ENCODE peak calls at places on chromosomes 2 and 18, in ten cellular contexts. B, S, D, X, R, N, V, W, U and Z are unnamed samples.

GRCh38 chr2:236265675-236266074 is 1.5 kb upstream of the ASB18 start:
- DNase-seq in B (no peak), S (no peak), D (no peak), X (no peak), R (no peak), N (no peak), V (no peak), W (no peak), U (no peak), Z (no peak)

GRCh38 chr2:219018726-219019125 is 22.6 kb downstream of the CFAP65 start:
- DNase-seq in B (no peak), S (no peak), D (no peak), X (no peak), R (no peak), N (no peak), V (no peak), W (no peak), U (no peak), Z (no peak)

GRCh38 chr18:34933880-34934689 is 107.1 kb upstream of the MAPRE2 start:
- DNase-seq in B (no peak), S (no peak), D (no peak), X (no peak), R (no peak), N (no peak), V (no peak), W (peak), U (no peak), Z (no peak)

GRCh38 chr18:57767259-57768050 is 35.7 kb downstream of the ATP8B1 start:
- DNase-seq in B (no peak), S (no peak), D (no peak), X (no peak), R (no peak), N (no peak), V (no peak), W (no peak), U (no peak), Z (no peak)

GRCh38 chr18:23900979-23901378 is 113.6 kb upstream of the TTC39C start:
- DNase-seq in B (no peak), S (no peak), D (no peak), X (peak), R (no peak), N (no peak), V (no peak), W (no peak), U (no peak), Z (no peak)

GRCh38 chr18:63237911-63238710 is 81.5 kb downstream of the BCL2 start:
- DNase-seq in B (no peak), S (no peak), D (no peak), X (peak), R (no peak), N (peak), V (no peak), W (peak), U (peak), Z (peak)

GRCh38 chr2:43576983-43577892 is 18.6 kb downstream of the THADA start:
- DNase-seq in B (peak), S (no peak), D (peak), X (peak), R (no peak), N (no peak), V (no peak), W (peak), U (no peak), Z (peak)

GRCh38 chr2:22890142-22890541 is 494.8 kb upstream of the KLHL29 start:
- DNase-seq in B (no peak), S (no peak), D (no peak), X (no peak), R (no peak), N (no peak), V (no peak), W (no peak), U (no peak), Z (no peak)

GRCh38 chr18:33194793-33195192 is 245.7 kb downstream of the CCDC178 start:
- DNase-seq in B (no peak), S (no peak), D (no peak), X (no peak), R (no peak), N (no peak), V (no peak), W (no peak), U (no peak), Z (no peak)

GRCh38 chr2:164903214-164903613 is 52.1 kb downstream of the SLC38A11 start:
- DNase-seq in B (no peak), S (no peak), D (no peak), X (peak), R (no peak), N (no peak), V (no peak), W (no peak), U (no peak), Z (peak)

GRCh38 chr18:61681065-61681464 is 211.7 kb downstream of the RNF152 start:
- DNase-seq in B (no peak), S (no peak), D (no peak), X (no peak), R (no peak), N (no peak), V (no peak), W (no peak), U (no peak), Z (no peak)

GRCh38 chr18:47075098-47075883 is 39.9 kb upstream of the ELOA2 start:
- DNase-seq in B (no peak), S (no peak), D (no peak), X (peak), R (no peak), N (no peak), V (no peak), W (peak), U (no peak), Z (no peak)

GRCh38 chr2:56985609-56986008 is 801.8 kb downstream of the CCDC85A start:
- DNase-seq in B (no peak), S (no peak), D (peak), X (no peak), R (no peak), N (no peak), V (no peak), W (no peak), U (no peak), Z (no peak)

GRCh38 chr2:11512431-11512830 is 21.4 kb upstream of the GREB1 start:
- DNase-seq in B (no peak), S (no peak), D (no peak), X (no peak), R (no peak), N (no peak), V (no peak), W (no peak), U (no peak), Z (no peak)

GRCh38 chr2:234252766-234253165 is 202.3 kb downstream of the SPP2 start:
- DNase-seq in B (no peak), S (no peak), D (no peak), X (no peak), R (no peak), N (peak), V (no peak), W (no peak), U (no peak), Z (no peak)

GRCh38 chr2:60554649-60555065 is 1.2 kb upstream of the BCL11A start:
- DNase-seq in B (no peak), S (no peak), D (no peak), X (no peak), R (no peak), N (peak), V (no peak), W (peak), U (no peak), Z (no peak)

GRCh38 chr2:60555794-60556161 is 2.3 kb upstream of the BCL11A start:
- DNase-seq in B (peak), S (no peak), D (no peak), X (no peak), R (no peak), N (no peak), V (no peak), W (no peak), U (no peak), Z (no peak)

GRCh38 chr2:60553992-60554648 is 666 bp upstream of the BCL11A start:
- DNase-seq in B (peak), S (peak), D (peak), X (peak), R (no peak), N (peak), V (no peak), W (peak), U (peak), Z (no peak)

GRCh38 chr2:60556441-60556997 is 3.1 kb upstream of the BCL11A start:
- DNase-seq in B (peak), S (peak), D (no peak), X (no peak), R (no peak), N (peak), V (no peak), W (no peak), U (no peak), Z (no peak)

GRCh38 chr2:60555066-60555793 is 1.8 kb upstream of the BCL11A start:
- DNase-seq in B (peak), S (peak), D (peak), X (peak), R (no peak), N (peak), V (no peak), W (peak), U (peak), Z (no peak)
- TF ChIP-seq CTCF in B (peak), S (peak), D (peak), X (peak), R (no peak), N (no peak), V (peak), W (peak), U (no peak), Z (peak)

GRCh38 chr2:169782513-169782912 is 16.2 kb upstream of the SSB start:
- DNase-seq in B (no peak), S (no peak), D (no peak), X (no peak), R (no peak), N (no peak), V (no peak), W (no peak), U (no peak), Z (no peak)
- TF ChIP-seq CTCF in B (peak), S (no peak), D (no peak), X (no peak), R (no peak), N (no peak), V (no peak), W (no peak), U (no peak), Z (no peak)

DNA sequence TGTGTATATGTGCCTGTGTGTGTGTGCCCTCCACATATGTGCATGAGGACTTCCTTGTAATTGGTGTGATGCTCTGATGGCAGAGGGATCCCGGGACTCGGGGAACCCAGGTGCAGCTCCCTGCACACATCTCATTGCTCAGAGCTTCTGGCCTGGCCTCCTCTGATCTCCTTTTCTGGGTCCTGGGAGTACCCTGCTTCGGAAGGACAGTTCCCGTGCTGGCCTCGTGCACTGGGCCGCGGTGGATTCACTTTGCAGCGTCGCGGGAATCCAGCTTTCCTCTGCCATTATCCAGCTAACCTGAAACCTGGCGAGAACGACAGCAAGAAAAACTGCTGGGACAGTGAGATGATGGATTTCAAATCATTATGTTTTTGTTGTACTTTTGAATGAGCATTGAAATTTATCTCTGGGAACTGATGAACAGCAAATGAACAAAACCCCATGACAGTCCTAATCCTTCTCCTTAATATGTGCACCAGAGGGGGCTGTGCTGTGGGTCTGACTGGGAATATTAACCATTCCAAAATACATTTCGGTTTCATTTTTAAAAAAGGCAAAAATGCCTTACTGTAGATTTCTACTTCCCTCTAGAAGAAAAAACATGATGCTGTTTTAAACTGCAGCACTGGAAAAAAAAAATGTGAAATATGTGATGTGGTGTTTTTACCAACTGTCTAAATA is 78.2 kb downstream of the PTGR3 start:
- DNase-seq in B (no peak), S (no peak), D (no peak), X (peak), R (no peak), N (no peak), V (no peak), W (no peak), U (no peak), Z (no peak)
- TF ChIP-seq CTCF in B (no peak), S (no peak), D (no peak), X (peak), R (no peak), N (no peak), V (no peak), W (no peak), U (no peak), Z (peak)

GRCh38 chr2:171995586-171995985 is 4.2 kb upstream of the METAP1D start:
- DNase-seq in B (no peak), S (no peak), D (no peak), X (no peak), R (no peak), N (no peak), V (no peak), W (no peak), U (no peak), Z (peak)

GRCh38 chr2:172000696-172001361 is 1.1 kb downstream of the METAP1D start:
- DNase-seq in B (peak), S (no peak), D (no peak), X (no peak), R (no peak), N (no peak), V (no peak), W (no peak), U (no peak), Z (no peak)

GRCh38 chr2:171999125-171999524 is 628 bp upstream of the METAP1D start:
- DNase-seq in B (peak), S (no peak), D (no peak), X (no peak), R (no peak), N (no peak), V (no peak), W (no peak), U (no peak), Z (no peak)

GRCh38 chr2:171996021-171996420 is 3.7 kb upstream of the METAP1D start:
- DNase-seq in B (no peak), S (no peak), D (no peak), X (no peak), R (no peak), N (no peak), V (no peak), W (no peak), U (no peak), Z (no peak)

DNA sequence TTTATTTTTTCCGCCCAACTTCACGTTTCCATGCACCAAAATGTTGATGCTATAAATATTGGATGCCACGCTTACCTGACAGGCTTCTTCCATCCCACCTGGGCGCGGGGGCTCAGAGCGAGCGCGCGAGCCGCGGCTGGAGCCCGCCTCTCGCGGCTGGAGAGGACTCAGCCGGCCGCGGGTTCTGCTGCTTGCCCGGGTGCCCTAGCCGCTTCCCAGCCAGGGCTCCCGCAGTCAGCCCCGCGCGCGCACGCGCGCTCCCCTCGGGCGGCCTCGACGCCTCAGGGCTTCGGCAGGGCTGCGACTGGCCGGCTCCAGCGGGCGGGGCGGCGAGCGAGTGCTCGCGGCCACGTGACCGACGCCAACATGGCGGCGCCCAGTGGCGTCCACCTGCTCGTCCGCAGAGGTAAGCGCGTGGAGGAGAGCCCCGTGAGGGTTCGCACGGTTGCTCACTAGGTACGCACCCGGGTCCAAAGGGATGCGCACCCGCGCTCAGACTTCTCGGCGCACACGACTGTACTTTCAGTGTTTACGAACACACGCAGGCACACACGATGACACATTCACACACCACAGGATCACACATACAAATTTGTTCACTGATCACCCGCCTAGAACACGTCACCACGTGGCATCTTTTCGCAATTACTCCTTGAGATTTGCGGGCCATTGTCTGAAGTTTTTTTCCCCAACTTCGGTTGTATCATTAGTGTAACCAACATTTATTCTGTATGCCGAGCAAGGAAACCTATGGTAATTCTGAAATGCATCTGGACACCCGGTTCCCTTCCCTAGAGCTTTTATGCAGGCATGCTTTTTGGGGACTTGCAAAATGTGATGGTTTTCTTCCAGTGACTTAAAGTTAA is at the start of gene METAP1D:
- DNase-seq in B (peak), S (peak), D (peak), X (peak), R (peak), N (peak), V (peak), W (peak), U (peak), Z (peak)
- TF ChIP-seq CTCF in B (no peak), S (no peak), D (no peak), X (no peak), R (no peak), N (no peak), V (no peak), W (no peak), U (no peak), Z (no peak)

GRCh38 chr2:232013701-232014353 is 52.3 kb downstream of the DIS3L2 start:
- DNase-seq in B (no peak), S (no peak), D (peak), X (peak), R (no peak), N (no peak), V (peak), W (peak), U (no peak), Z (peak)
- TF ChIP-seq CTCF in B (no peak), S (no peak), D (no peak), X (no peak), R (no peak), N (no peak), V (no peak), W (no peak), U (no peak), Z (no peak)

GRCh38 chr2:12761109-12761508 is 44.4 kb downstream of the TRIB2 start:
- DNase-seq in B (no peak), S (no peak), D (no peak), X (no peak), R (no peak), N (no peak), V (no peak), W (no peak), U (no peak), Z (no peak)
- TF ChIP-seq CTCF in B (no peak), S (no peak), D (no peak), X (no peak), R (no peak), N (no peak), V (no peak), W (no peak), U (no peak), Z (no peak)

GRCh38 chr18:43789234-43790000 is 512.1 kb upstream of the SYT4 start:
- DNase-seq in B (no peak), S (no peak), D (no peak), X (peak), R (no peak), N (no peak), V (no peak), W (no peak), U (no peak), Z (peak)
- TF ChIP-seq CTCF in B (no peak), S (no peak), D (no peak), X (peak), R (no peak), N (no peak), V (no peak), W (no peak), U (no peak), Z (peak)

GRCh38 chr2:64704996-64705395 is 51.3 kb upstream of the SERTAD2 start:
- DNase-seq in B (no peak), S (no peak), D (no peak), X (no peak), R (no peak), N (no peak), V (no peak), W (no peak), U (no peak), Z (no peak)

GRCh38 chr2:64708834-64709233 is 55.1 kb upstream of the SERTAD2 start:
- DNase-seq in B (no peak), S (no peak), D (no peak), X (no peak), R (no peak), N (no peak), V (no peak), W (no peak), U (no peak), Z (no peak)

GRCh38 chr2:64704161-64704560 is 50.4 kb upstream of the SERTAD2 start:
- DNase-seq in B (no peak), S (no peak), D (no peak), X (no peak), R (no peak), N (no peak), V (no peak), W (no peak), U (no peak), Z (no peak)

GRCh38 chr2:64711260-64711659 is 57.5 kb upstream of the SERTAD2 start:
- DNase-seq in B (no peak), S (no peak), D (no peak), X (no peak), R (no peak), N (no peak), V (no peak), W (no peak), U (no peak), Z (no peak)

DNA sequence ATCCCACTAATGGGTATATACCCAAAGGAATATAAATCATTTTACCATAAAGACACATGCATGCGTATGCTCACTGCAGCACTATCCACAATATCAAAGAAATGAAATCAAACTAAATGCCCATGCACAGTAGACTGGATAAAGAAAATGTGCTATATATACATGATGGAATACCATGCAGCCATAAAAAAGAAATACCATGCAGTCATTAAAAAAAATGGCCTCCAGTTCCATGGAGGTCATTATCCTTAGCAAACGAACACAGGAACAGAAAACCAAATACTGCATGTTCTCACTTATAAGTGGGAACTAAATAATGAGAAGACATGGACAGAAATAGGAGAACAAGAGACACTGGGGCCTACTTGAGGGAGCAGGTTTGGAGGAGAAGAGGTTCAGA is 53.6 kb upstream of the SERTAD2 start:
- DNase-seq in B (no peak), S (no peak), D (no peak), X (no peak), R (no peak), N (no peak), V (no peak), W (no peak), U (no peak), Z (no peak)
- TF ChIP-seq CTCF in B (no peak), S (no peak), D (no peak), X (no peak), R (no peak), N (no peak), V (no peak), W (no peak), U (no peak), Z (no peak)

DNA sequence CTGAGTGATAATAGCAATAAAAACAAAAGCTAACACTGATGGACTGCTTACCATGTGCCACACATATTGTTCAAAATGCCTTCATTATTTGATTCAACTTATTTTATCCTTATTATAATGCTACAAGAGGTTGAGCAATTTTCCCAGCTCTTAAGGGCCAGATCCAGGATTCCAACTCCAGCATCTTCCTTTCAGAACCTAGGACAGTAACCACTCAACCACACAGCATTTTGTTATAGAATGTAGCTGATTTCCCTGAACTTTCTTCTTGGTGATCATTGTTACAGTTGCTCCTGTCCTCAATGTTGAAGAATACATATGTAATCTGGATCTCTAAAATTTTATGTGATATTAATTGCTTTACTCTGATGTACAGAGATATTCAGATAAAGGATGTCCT is 341.7 kb downstream of the PIK3C3 start:
- DNase-seq in B (no peak), S (no peak), D (no peak), X (peak), R (no peak), N (no peak), V (no peak), W (no peak), U (no peak), Z (no peak)
- TF ChIP-seq CTCF in B (no peak), S (no peak), D (no peak), X (no peak), R (no peak), N (no peak), V (no peak), W (no peak), U (no peak), Z (no peak)